ENCODE peak calls at places on chromosomes 16 and 17, in eight cellular contexts. A is stimulated activated CD4-positive, alpha-beta T cell treated with anti-CD3 and anti-CD28 coated beads, Interleukin-15, amount 100 ng/mL, for 1 hour; F is fibroblast of the conjunctiva; Z is iPS DF 6.9; X is C1 segment of cervical spinal cord; R is activated T-cell treated with anti-CD3 and anti-CD28 coated beads for 1 hour; N is SK-N-SH; S is lower leg skin. T is an unnamed sample.

GRCh38 chr17:78041401-78042179 is 83.1 kb downstream of the TNRC6C start:
- DNase-seq in Z (no peak), R (no peak), X (no peak), N (peak), S (no peak), F (no peak), A (no peak), T (no peak)

GRCh38 chr17:6555331-6556120 is 829 bp downstream of the PITPNM3 start:
- DNase-seq in Z (no peak), R (no peak), X (no peak), F (no peak), S (no peak), A (no peak), N (peak), T (peak)

GRCh38 chr17:55175788-55176425 is 88.9 kb upstream of the HLF start:
- DNase-seq in F (no peak), Z (no peak), A (no peak), X (no peak), S (no peak), N (no peak), R (no peak), T (no peak)

GRCh38 chr17:41689497-41690299 is 1.0 kb downstream of the EIF1 start:
- DNase-seq in F (peak), S (peak), Z (no peak), R (no peak), A (no peak), X (no peak), N (peak), T (peak)

GRCh38 chr16:50313596-50314483 is 47.5 kb downstream of the ADCY7 start:
- DNase-seq in A (no peak), Z (no peak), R (peak), S (peak), N (no peak), X (no peak), F (no peak), T (no peak)

GRCh38 chr16:51084074-51084928 is 66.8 kb downstream of the SALL1 start:
- DNase-seq in F (no peak), R (no peak), A (no peak), N (no peak), S (no peak), X (no peak), Z (no peak), T (no peak)

GRCh38 chr16:11138769-11139623 is 117.0 kb downstream of the SOCS1 start:
- DNase-seq in A (no peak), N (no peak), S (no peak), X (no peak), F (peak), R (no peak), Z (no peak), T (no peak)

GRCh38 chr17:17935321-17936271 is 36.6 kb downstream of the TOM1L2 start:
- DNase-seq in Z (no peak), F (peak), R (no peak), S (peak), A (no peak), N (no peak), X (no peak), T (no peak)

GRCh38 chr17:80894726-80895125 is 96.9 kb upstream of the CHMP6 start:
- DNase-seq in F (no peak), N (no peak), A (no peak), R (no peak), S (no peak), Z (no peak), X (no peak), T (no peak)

GRCh38 chr16:89610108-89610453 is 3.4 kb upstream of the DPEP1 start:
- DNase-seq in R (no peak), A (no peak), S (no peak), Z (no peak), F (no peak), X (no peak), N (no peak), T (no peak)

GRCh38 chr17:73480740-73481139 is 163.5 kb downstream of the SDK2 start:
- DNase-seq in X (no peak), R (no peak), A (no peak), F (no peak), N (no peak), Z (no peak), S (no peak), T (no peak)

GRCh38 chr16:17235147-17235817 is 235.5 kb downstream of the XYLT1 start:
- DNase-seq in Z (no peak), X (no peak), N (no peak), S (no peak), F (no peak), R (no peak), A (no peak), T (no peak)

GRCh38 chr17:78961571-78961970 is 18.2 kb downstream of the LGALS3BP start:
- DNase-seq in X (no peak), R (no peak), Z (no peak), A (no peak), S (no peak), F (no peak), N (no peak), T (no peak)

GRCh38 chr16:69371564-69371963 is 14.2 kb downstream of the TERF2 start:
- DNase-seq in R (no peak), A (no peak), Z (no peak), S (no peak), F (no peak), X (no peak), N (no peak), T (no peak)

GRCh38 chr17:81272616-81273015 is 22.5 kb downstream of the SLC38A10 start:
- DNase-seq in A (no peak), Z (no peak), F (no peak), S (no peak), R (no peak), X (no peak), N (no peak), T (no peak)

GRCh38 chr17:75703591-75703990 is 17.7 kb upstream of the ITGB4 start:
- DNase-seq in X (no peak), S (no peak), R (no peak), Z (no peak), N (no peak), A (no peak), F (no peak), T (no peak)

GRCh38 chr17:8857919-8858318 is 9.6 kb downstream of the PIK3R6 start:
- DNase-seq in X (no peak), Z (no peak), A (no peak), F (no peak), R (no peak), S (no peak), N (no peak), T (no peak)

GRCh38 chr16:66130296-66130910 is 236.1 kb upstream of the CDH5 start:
- DNase-seq in Z (no peak), F (no peak), A (no peak), X (no peak), S (no peak), N (no peak), R (no peak), T (no peak)

T was measured in H1.